ENCODE peak calls at places on chromosome 9, in five cellular contexts. S, T, I, A and E are unnamed samples.

GRCh38 chr9:107933042-107933441 is 443.5 kb upstream of the KLF4 start:
- DNase-seq in A (no peak), T (no peak), I (peak; percentile 5), S (no peak), E (no peak)

GRCh38 chr9:75071530-75072122 is 16.3 kb downstream of the NMRK1 start:
- DNase-seq in T (no peak), A (no peak), I (peak; percentile 26), S (no peak), E (no peak)

GRCh38 chr9:90307177-90307833 is 335.3 kb downstream of the DIRAS2 start:
- DNase-seq in I (no peak), T (no peak), A (no peak), S (no peak), E (no peak)

GRCh38 chr9:132520612-132521011 is 61.8 kb upstream of the BARHL1 start:
- DNase-seq in S (no peak), A (no peak), T (no peak), I (no peak), E (no peak)

GRCh38 chr9:75891277-75892167 is 1.0 kb downstream of the PCSK5 start:
- DNase-seq in S (no peak), A (peak; percentile 16), I (no peak), T (peak; percentile 17), E (no peak)

GRCh38 chr9:29659014-29659413 is 2085.7 kb upstream of the C9orf72 start:
- DNase-seq in I (peak; percentile 2), T (no peak), A (no peak), S (no peak), E (no peak)

GRCh38 chr9:14768561-14769234 is 46.2 kb upstream of the CER1 start:
- DNase-seq in T (peak; percentile 10), I (peak; percentile 53), A (peak; percentile 56), S (peak; percentile 25), E (no peak)

GRCh38 chr9:95004452-95005275 is 278.2 kb downstream of the AOPEP start:
- DNase-seq in I (peak; percentile 38), T (peak; percentile 51), A (peak; percentile 35), S (no peak), E (peak; percentile 28)

GRCh38 chr9:70428781-70429180 is 14.3 kb upstream of the KLF9 start:
- DNase-seq in I (no peak), T (no peak), A (peak; percentile 59), S (no peak), E (no peak)

GRCh38 chr9:17005085-17005484 is 129.8 kb upstream of the CNTLN start:
- DNase-seq in I (no peak), S (peak; percentile 41), A (peak; percentile 85), T (no peak), E (no peak)

GRCh38 chr9:15606667-15607472 is 54.0 kb downstream of the CCDC171 start:
- DNase-seq in T (no peak), S (peak; percentile 24), I (peak; percentile 51), A (peak; percentile 57), E (no peak)

GRCh38 chr9:21078702-21079101 is 960 bp upstream of the IFNB1 start:
- DNase-seq in I (peak; percentile 20), A (no peak), S (no peak), T (no peak), E (no peak)
- TF ChIP-seq CTCF in I (no peak), A (peak; percentile 8), S (peak; percentile 14), T (no peak), E (no peak)

DNA sequence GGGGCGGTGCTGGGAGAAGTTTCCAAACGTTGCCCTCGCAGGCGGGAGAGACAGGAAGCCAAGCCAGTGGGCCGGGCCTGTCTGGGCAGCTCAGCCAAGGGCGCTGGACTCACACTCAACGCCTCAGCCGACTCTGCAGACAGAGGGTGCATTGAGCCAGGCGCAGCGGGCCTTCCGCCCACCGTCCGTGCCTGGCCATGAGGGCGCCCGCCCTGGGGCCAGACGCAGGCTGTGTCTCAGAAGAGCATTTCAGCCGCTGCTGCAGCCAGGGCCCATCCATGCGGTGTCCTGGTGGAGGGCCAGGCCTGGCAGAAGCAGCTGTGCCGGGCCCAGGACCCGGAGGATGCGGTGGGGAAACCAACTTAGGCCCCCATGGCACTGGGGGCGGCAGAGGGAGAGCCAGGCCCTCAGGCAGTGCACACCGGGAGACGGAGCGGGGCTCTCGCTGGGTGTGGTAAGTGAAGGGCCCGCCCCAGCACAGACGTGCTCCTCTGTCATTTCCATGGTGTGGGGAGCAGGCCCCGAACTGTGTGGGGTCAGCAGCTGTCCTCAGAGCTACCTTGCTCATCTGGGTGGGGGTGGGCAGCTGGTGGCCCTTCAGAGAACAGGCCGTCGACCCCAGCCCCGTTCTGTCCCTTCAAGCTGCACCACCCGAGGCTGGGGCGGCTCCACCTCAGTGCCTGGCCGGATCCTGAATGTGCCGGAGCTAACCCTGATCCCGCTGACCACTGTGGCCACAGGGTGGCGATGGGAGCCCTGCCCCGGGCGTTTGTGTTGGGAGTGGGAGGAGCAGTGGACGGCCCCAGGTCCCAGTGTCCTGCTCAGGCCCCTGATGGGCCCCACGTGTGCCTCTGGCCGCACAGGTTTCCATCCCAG is 18.0 kb downstream of the DNLZ start:
- DNase-seq in S (no peak), T (peak; percentile 50), A (peak; percentile 64), I (no peak), E (no peak)
- TF ChIP-seq CTCF in S (peak; percentile 26), T (peak; percentile 53), A (peak; percentile 63), I (no peak), E (no peak)

DNA sequence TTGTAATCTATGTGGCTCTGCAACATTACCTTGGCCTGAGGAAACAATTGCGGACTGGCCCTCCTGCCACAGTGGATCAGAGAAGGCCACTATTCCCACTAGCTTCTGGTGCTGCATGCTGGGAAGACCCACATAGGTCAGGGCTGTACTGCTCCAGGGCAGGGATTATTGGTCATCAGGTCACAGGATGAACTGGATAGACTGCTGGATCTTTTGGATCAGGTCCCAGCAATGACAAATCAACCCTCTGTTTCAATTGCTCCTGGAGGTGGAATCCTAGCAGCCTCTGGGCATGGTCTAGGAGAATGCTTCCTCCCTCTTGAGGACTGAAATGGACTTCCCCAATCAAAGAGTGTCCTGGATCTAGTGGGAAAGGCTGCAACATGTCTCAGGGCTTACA is 66.7 kb upstream of the PHF24 start:
- DNase-seq in I (no peak), S (no peak), A (no peak), T (no peak), E (no peak)
- TF ChIP-seq CTCF in I (no peak), S (no peak), A (no peak), T (no peak), E (no peak)

GRCh38 chr9:109923371-109923770 is 143.4 kb downstream of the PALM2AKAP2 start:
- DNase-seq in T (no peak), I (no peak), S (no peak), A (no peak), E (no peak)
- TF ChIP-seq CTCF in T (no peak), I (no peak), S (no peak), A (no peak), E (no peak)

GRCh38 chr9:35603986-35604577 is 980 bp upstream of the TESK1 start:
- DNase-seq in A (peak; percentile 100), S (peak; percentile 97), I (peak; percentile 100), T (peak; percentile 99), E (peak; percentile 95)

GRCh38 chr9:35598863-35599590 is 6.0 kb upstream of the TESK1 start:
- DNase-seq in A (no peak), T (no peak), I (no peak), S (no peak), E (no peak)

GRCh38 chr9:35604578-35605335 is at the start of gene TESK1:
- DNase-seq in T (peak; percentile 84), A (peak; percentile 46), S (no peak), I (peak; percentile 92), E (peak; percentile 83)

GRCh38 chr9:35603506-35603985 is 1.5 kb upstream of the TESK1 start:
- DNase-seq in T (no peak), A (peak; percentile 93), S (no peak), I (no peak), E (no peak)

DNA sequence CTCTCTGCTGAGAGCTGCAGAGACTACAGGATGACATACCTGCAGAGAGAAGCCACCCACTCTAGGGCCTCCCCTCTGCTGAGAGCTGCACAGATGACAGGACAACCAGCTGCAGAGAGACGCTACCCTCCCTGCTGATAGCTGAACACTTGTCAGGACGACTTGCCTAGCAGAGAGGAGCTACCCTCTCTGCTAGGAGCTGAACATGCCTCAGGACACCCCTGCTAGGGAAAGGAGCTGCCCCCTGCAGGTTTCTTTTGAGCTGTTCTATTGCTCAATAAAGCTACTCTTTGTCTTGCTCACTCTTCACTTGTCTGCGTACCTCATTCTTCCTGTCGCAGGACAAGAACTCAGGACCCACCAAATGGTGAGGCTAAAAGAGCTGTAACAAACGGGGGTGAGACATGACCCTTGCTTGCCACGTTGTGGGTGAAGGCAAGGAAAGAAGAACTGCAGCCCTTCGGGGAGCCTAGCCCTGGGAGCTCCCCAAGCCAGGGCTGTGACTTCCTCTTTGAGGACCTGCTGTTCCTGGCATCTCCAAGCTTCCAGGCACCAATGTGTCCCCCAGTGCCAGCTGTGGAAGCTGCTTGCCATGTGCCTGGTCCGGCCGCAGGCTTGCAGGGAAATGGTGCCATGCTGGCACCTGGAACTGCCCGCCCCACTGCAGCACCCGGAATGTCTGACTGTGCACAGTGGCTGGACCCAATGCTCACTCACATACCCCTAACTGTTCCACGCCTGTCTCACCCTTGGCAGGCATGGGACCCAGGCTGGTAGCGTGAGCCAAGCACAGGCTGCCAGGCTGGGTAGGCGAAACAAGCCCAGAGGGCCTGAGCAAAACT is 5.1 kb upstream of the TESK1 start:
- DNase-seq in I (no peak), A (no peak), T (no peak), S (no peak), E (no peak)
- TF ChIP-seq CTCF in I (no peak), A (peak; percentile 31), T (peak; percentile 9), S (peak; percentile 22), E (no peak)